ENCODE peak calls at places on chromosome 13, in four cellular contexts. One of them, this sample, is unnamed.

GRCh38 chr13:100124265-100124664 is 35.4 kb downstream of the PCCA start:
- DNase-seq in NCI-H460: no peak
- DNase-seq in hypothalamus: no peak
- DNase-seq in HCT116: no peak
- DNase-seq in this sample: no peak

GRCh38 chr13:23160241-23161175 is 20.3 kb upstream of the SGCG start:
- DNase-seq in hypothalamus: no peak
- DNase-seq in NCI-H460: no peak
- DNase-seq in HCT116: no peak
- DNase-seq in this sample: no peak

GRCh38 chr13:98456423-98456845 is 120.5 kb downstream of the STK24 start:
- DNase-seq in NCI-H460: no peak
- DNase-seq in hypothalamus: no peak
- DNase-seq in HCT116: no peak
- DNase-seq in this sample: no peak

GRCh38 chr13:107554355-107554905 is 660.9 kb downstream of the LIG4 start:
- DNase-seq in NCI-H460: no peak
- DNase-seq in hypothalamus: no peak
- DNase-seq in HCT116: no peak
- DNase-seq in this sample: no peak

GRCh38 chr13:111575719-111576118 is 255.3 kb downstream of the TEX29 start:
- DNase-seq in hypothalamus: no peak
- DNase-seq in HCT116: no peak
- DNase-seq in NCI-H460: no peak
- DNase-seq in this sample: no peak

GRCh38 chr13:28584873-28585317 is 74.0 kb upstream of the POMP start:
- DNase-seq in NCI-H460: no peak
- DNase-seq in hypothalamus: no peak
- DNase-seq in HCT116: no peak
- DNase-seq in this sample: no peak

GRCh38 chr13:27621116-27621365 is 651 bp upstream of the POLR1D start:
- DNase-seq in HCT116: peak; percentile 40
- DNase-seq in hypothalamus: no peak
- DNase-seq in NCI-H460: no peak
- DNase-seq in this sample: no peak

GRCh38 chr13:24682353-24682752 is 2.1 kb downstream of the ATP12A start:
- DNase-seq in hypothalamus: no peak
- DNase-seq in HCT116: no peak
- DNase-seq in NCI-H460: no peak
- DNase-seq in this sample: no peak

GRCh38 chr13:98368019-98368418 is 190.9 kb upstream of the RNF113B start:
- DNase-seq in HCT116: no peak
- DNase-seq in NCI-H460: no peak
- DNase-seq in hypothalamus: no peak
- DNase-seq in this sample: no peak

GRCh38 chr13:45040626-45041025 is 51.3 kb downstream of the GPALPP1 start:
- DNase-seq in hypothalamus: no peak
- DNase-seq in NCI-H460: no peak
- DNase-seq in HCT116: no peak
- DNase-seq in this sample: no peak

GRCh38 chr13:83450586-83450985 is 431.7 kb downstream of the SLITRK1 start:
- DNase-seq in hypothalamus: no peak
- DNase-seq in HCT116: no peak
- DNase-seq in NCI-H460: no peak
- DNase-seq in this sample: no peak

GRCh38 chr13:76696370-76696769 is 189.8 kb downstream of the KCTD12 start:
- DNase-seq in NCI-H460: peak; percentile 16
- DNase-seq in HCT116: no peak
- DNase-seq in hypothalamus: no peak
- DNase-seq in this sample: no peak

GRCh38 chr13:40404967-40405716 is 261.3 kb downstream of the FOXO1 start:
- DNase-seq in NCI-H460: no peak
- DNase-seq in HCT116: no peak
- DNase-seq in hypothalamus: no peak
- DNase-seq in this sample: no peak

GRCh38 chr13:98216135-98216565 is 39.1 kb upstream of the RNF113B start:
- DNase-seq in hypothalamus: no peak
- DNase-seq in HCT116: peak; percentile 33
- DNase-seq in NCI-H460: no peak
- DNase-seq in this sample: no peak